ENCODE peak calls at places on chromosomes 2 and 18, in seven cellular contexts. One of them, this sample, is unnamed.

GRCh38 chr2:8564475-8564874 is 117.4 kb upstream of the ID2 start:
- DNase-seq in mucosa of descending colon: no peak
- DNase-seq in IMR-90: no peak
- DNase-seq in adipocyte: no peak
- DNase-seq in tibial artery: no peak
- DNase-seq in cardiac fibroblast: no peak
- DNase-seq in kidney epithelial cell: no peak
- DNase-seq in this sample: no peak

GRCh38 chr18:53792762-53793161 is 431.7 kb downstream of the MBD2 start:
- DNase-seq in mucosa of descending colon: no peak
- DNase-seq in IMR-90: no peak
- DNase-seq in adipocyte: no peak
- DNase-seq in tibial artery: no peak
- DNase-seq in cardiac fibroblast: no peak
- DNase-seq in kidney epithelial cell: no peak
- DNase-seq in this sample: no peak

GRCh38 chr2:172870396-172870795 is 134.8 kb downstream of the RAPGEF4 start:
- DNase-seq in mucosa of descending colon: no peak
- DNase-seq in IMR-90: no peak
- DNase-seq in adipocyte: no peak
- DNase-seq in tibial artery: no peak
- DNase-seq in cardiac fibroblast: no peak
- DNase-seq in kidney epithelial cell: no peak
- DNase-seq in this sample: no peak

GRCh38 chr2:237441605-237442004 is 27.6 kb upstream of the COL6A3 start:
- DNase-seq in mucosa of descending colon: no peak
- DNase-seq in IMR-90: peak
- DNase-seq in adipocyte: peak
- DNase-seq in tibial artery: no peak
- DNase-seq in cardiac fibroblast: peak
- DNase-seq in kidney epithelial cell: no peak
- DNase-seq in this sample: no peak

GRCh38 chr2:96391153-96391827 is 55.7 kb downstream of the NCAPH start:
- DNase-seq in mucosa of descending colon: no peak
- DNase-seq in IMR-90: no peak
- DNase-seq in adipocyte: no peak
- DNase-seq in tibial artery: no peak
- DNase-seq in cardiac fibroblast: no peak
- DNase-seq in kidney epithelial cell: no peak
- DNase-seq in this sample: no peak

GRCh38 chr2:207254526-207255464 is 89.0 kb upstream of the KLF7 start:
- DNase-seq in mucosa of descending colon: no peak
- DNase-seq in IMR-90: peak
- DNase-seq in adipocyte: peak
- DNase-seq in tibial artery: no peak
- DNase-seq in cardiac fibroblast: peak
- DNase-seq in kidney epithelial cell: no peak
- DNase-seq in this sample: no peak

GRCh38 chr2:173305303-173305702 is 49.4 kb upstream of the CDCA7 start:
- DNase-seq in mucosa of descending colon: no peak
- DNase-seq in IMR-90: no peak
- DNase-seq in adipocyte: no peak
- DNase-seq in tibial artery: no peak
- DNase-seq in cardiac fibroblast: no peak
- DNase-seq in kidney epithelial cell: no peak
- DNase-seq in this sample: no peak

GRCh38 chr2:143730155-143730949 is 601.1 kb downstream of the ARHGAP15 start:
- DNase-seq in mucosa of descending colon: no peak
- DNase-seq in IMR-90: peak
- DNase-seq in adipocyte: peak
- DNase-seq in tibial artery: no peak
- DNase-seq in cardiac fibroblast: peak
- DNase-seq in kidney epithelial cell: no peak
- DNase-seq in this sample: peak

GRCh38 chr2:138373993-138374408 is 127.6 kb upstream of the SPOPL start:
- DNase-seq in mucosa of descending colon: no peak
- DNase-seq in IMR-90: peak
- DNase-seq in adipocyte: peak
- DNase-seq in tibial artery: no peak
- DNase-seq in cardiac fibroblast: peak
- DNase-seq in kidney epithelial cell: no peak
- DNase-seq in this sample: no peak

GRCh38 chr18:78659748-78660147 is 319.9 kb upstream of the SALL3 start:
- DNase-seq in mucosa of descending colon: no peak
- DNase-seq in IMR-90: no peak
- DNase-seq in adipocyte: no peak
- DNase-seq in tibial artery: no peak
- DNase-seq in cardiac fibroblast: no peak
- DNase-seq in kidney epithelial cell: no peak
- DNase-seq in this sample: no peak

GRCh38 chr2:178531161-178531560 is 50.9 kb downstream of the PLEKHA3 start:
- DNase-seq in mucosa of descending colon: no peak
- DNase-seq in IMR-90: no peak
- DNase-seq in adipocyte: no peak
- DNase-seq in tibial artery: no peak
- DNase-seq in cardiac fibroblast: no peak
- DNase-seq in kidney epithelial cell: no peak
- DNase-seq in this sample: no peak

GRCh38 chr2:96452054-96452453 is 53.1 kb downstream of the NEURL3 start:
- DNase-seq in mucosa of descending colon: no peak
- DNase-seq in IMR-90: no peak
- DNase-seq in adipocyte: no peak
- DNase-seq in tibial artery: no peak
- DNase-seq in cardiac fibroblast: no peak
- DNase-seq in kidney epithelial cell: no peak
- DNase-seq in this sample: no peak

DNA sequence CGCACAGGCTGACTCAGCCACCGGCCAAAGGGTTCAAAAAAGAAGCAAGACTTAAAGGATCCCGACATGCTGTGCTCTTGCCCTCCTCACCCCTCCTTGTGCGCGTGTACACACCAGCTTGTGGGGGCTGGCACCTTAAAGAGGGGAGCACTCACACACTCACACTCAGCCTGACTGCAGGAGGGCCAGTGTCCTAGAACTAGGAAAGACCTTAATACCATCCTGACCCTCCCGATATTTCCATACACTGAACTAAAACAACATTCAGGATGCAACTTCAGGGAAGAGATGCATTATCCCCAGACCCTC is 5.6 kb downstream of the PKDCC start:
- DNase-seq in mucosa of descending colon: no peak
- DNase-seq in IMR-90: no peak
- DNase-seq in adipocyte: no peak
- DNase-seq in tibial artery: no peak
- DNase-seq in cardiac fibroblast: no peak
- DNase-seq in kidney epithelial cell: no peak
- DNase-seq in this sample: no peak
- H3K4me3 ChIP-seq in mucosa of descending colon: no peak
- H3K4me3 ChIP-seq in IMR-90: no peak
- H3K4me3 ChIP-seq in adipocyte: peak
- H3K4me3 ChIP-seq in tibial artery: peak
- H3K4me3 ChIP-seq in cardiac fibroblast: no peak
- H3K4me3 ChIP-seq in kidney epithelial cell: no peak
- H3K4me3 ChIP-seq in this sample: no peak

GRCh38 chr2:118764855-118765254 is 82.6 kb downstream of the EN1 start:
- DNase-seq in mucosa of descending colon: no peak
- DNase-seq in IMR-90: no peak
- DNase-seq in adipocyte: no peak
- DNase-seq in tibial artery: no peak
- DNase-seq in cardiac fibroblast: no peak
- DNase-seq in kidney epithelial cell: no peak
- DNase-seq in this sample: no peak

GRCh38 chr2:118761791-118762190 is 85.7 kb downstream of the EN1 start:
- DNase-seq in mucosa of descending colon: no peak
- DNase-seq in IMR-90: no peak
- DNase-seq in adipocyte: no peak
- DNase-seq in tibial artery: no peak
- DNase-seq in cardiac fibroblast: no peak
- DNase-seq in kidney epithelial cell: no peak
- DNase-seq in this sample: no peak

DNA sequence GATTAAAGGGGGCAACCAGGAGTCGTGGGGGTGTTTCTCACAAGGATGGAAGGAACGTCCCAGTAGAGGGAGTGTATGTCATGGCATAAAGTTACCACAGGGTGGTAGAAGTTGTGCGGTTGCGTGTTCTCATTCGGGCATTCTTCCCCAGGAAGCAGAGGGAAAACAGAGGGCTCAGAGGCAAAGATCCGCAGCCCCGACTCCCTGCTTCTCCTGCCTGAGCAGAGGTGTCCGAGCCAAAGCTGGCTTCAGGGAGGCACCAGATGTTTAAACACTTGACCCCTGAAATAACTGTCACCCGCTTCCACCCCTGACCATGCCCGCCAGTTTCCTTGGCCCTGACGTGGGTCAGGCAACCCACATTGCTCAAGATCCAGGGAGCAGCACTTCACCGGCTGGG is 83.7 kb downstream of the EN1 start:
- DNase-seq in mucosa of descending colon: no peak
- DNase-seq in IMR-90: no peak
- DNase-seq in adipocyte: no peak
- DNase-seq in tibial artery: no peak
- DNase-seq in cardiac fibroblast: peak
- DNase-seq in kidney epithelial cell: no peak
- DNase-seq in this sample: no peak
- H3K4me3 ChIP-seq in mucosa of descending colon: no peak
- H3K4me3 ChIP-seq in IMR-90: no peak
- H3K4me3 ChIP-seq in adipocyte: no peak
- H3K4me3 ChIP-seq in tibial artery: no peak
- H3K4me3 ChIP-seq in cardiac fibroblast: no peak
- H3K4me3 ChIP-seq in kidney epithelial cell: no peak
- H3K4me3 ChIP-seq in this sample: no peak

GRCh38 chr18:76963951-76964350 is 141.6 kb downstream of the ZNF236 start:
- DNase-seq in mucosa of descending colon: no peak
- DNase-seq in IMR-90: no peak
- DNase-seq in adipocyte: no peak
- DNase-seq in tibial artery: no peak
- DNase-seq in cardiac fibroblast: no peak
- DNase-seq in kidney epithelial cell: no peak
- DNase-seq in this sample: peak

GRCh38 chr18:76972241-76972640 is 149.9 kb downstream of the ZNF236 start:
- DNase-seq in mucosa of descending colon: no peak
- DNase-seq in IMR-90: no peak
- DNase-seq in adipocyte: no peak
- DNase-seq in tibial artery: no peak
- DNase-seq in cardiac fibroblast: no peak
- DNase-seq in kidney epithelial cell: no peak
- DNase-seq in this sample: no peak

GRCh38 chr18:76971149-76971548 is 148.8 kb downstream of the ZNF236 start:
- DNase-seq in mucosa of descending colon: no peak
- DNase-seq in IMR-90: no peak
- DNase-seq in adipocyte: no peak
- DNase-seq in tibial artery: no peak
- DNase-seq in cardiac fibroblast: no peak
- DNase-seq in kidney epithelial cell: no peak
- DNase-seq in this sample: no peak

GRCh38 chr18:76970749-76971148 is 148.4 kb downstream of the ZNF236 start:
- DNase-seq in mucosa of descending colon: no peak
- DNase-seq in IMR-90: no peak
- DNase-seq in adipocyte: no peak
- DNase-seq in tibial artery: no peak
- DNase-seq in cardiac fibroblast: no peak
- DNase-seq in kidney epithelial cell: no peak
- DNase-seq in this sample: no peak

GRCh38 chr18:76968073-76968472 is 145.7 kb downstream of the ZNF236 start:
- DNase-seq in mucosa of descending colon: no peak
- DNase-seq in IMR-90: no peak
- DNase-seq in adipocyte: no peak
- DNase-seq in tibial artery: no peak
- DNase-seq in cardiac fibroblast: no peak
- DNase-seq in kidney epithelial cell: no peak
- DNase-seq in this sample: no peak
- H3K4me3 ChIP-seq in mucosa of descending colon: no peak
- H3K4me3 ChIP-seq in IMR-90: no peak
- H3K4me3 ChIP-seq in adipocyte: no peak
- H3K4me3 ChIP-seq in tibial artery: no peak
- H3K4me3 ChIP-seq in cardiac fibroblast: no peak
- H3K4me3 ChIP-seq in kidney epithelial cell: no peak
- H3K4me3 ChIP-seq in this sample: no peak

DNA sequence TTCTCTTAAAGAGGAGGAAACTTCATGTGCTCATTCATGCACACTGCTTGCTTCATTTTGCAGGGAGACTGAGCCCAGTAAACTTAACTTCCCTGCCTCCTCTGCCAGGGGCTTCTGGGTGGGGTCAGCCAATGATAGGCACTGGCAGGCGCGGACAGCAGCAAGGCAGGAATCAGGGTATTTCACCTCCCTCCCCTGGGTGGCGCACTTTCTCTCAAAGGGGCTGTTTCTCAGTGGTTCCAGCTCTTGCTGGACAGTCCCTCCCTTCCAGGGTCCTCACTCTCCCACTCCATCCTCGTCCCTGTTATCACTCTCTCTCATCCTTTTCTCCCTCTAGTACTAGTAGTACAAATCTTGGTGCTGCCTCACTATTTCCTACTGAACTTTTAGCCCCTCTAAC is 320.5 kb upstream of the ZNF521 start:
- DNase-seq in mucosa of descending colon: no peak
- DNase-seq in IMR-90: no peak
- DNase-seq in adipocyte: no peak
- DNase-seq in tibial artery: no peak
- DNase-seq in cardiac fibroblast: no peak
- DNase-seq in kidney epithelial cell: no peak
- DNase-seq in this sample: no peak
- H3K4me3 ChIP-seq in mucosa of descending colon: no peak
- H3K4me3 ChIP-seq in IMR-90: no peak
- H3K4me3 ChIP-seq in adipocyte: no peak
- H3K4me3 ChIP-seq in tibial artery: no peak
- H3K4me3 ChIP-seq in cardiac fibroblast: no peak
- H3K4me3 ChIP-seq in kidney epithelial cell: no peak
- H3K4me3 ChIP-seq in this sample: no peak

DNA sequence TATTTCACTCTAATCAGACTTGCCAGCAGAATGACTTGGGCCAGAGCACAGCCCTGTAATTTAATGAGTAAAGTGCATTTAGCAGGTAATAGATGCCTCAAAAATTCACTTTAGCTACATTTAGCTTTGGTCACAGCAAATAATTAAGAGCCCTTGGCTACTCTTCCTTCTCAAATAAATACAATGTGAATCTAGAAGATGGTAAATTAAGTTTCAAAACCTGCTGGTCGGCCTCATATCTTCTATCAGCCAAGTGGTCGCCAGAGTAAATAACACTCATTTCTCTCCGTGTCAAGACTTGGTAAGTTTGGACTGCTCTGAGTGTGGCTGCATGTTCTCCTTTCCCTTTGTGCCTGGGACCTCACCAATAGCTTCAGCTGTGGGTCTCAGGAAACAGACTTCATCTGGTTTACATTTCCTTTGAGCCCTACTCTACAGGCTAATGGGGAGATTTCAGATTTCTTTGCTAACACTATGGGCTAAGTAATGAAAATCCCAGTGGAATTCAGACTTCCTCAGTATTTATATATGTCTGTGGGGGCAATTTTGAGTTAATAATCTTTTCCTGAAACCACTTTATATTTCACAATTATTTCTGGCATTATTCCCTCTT is 375.8 kb downstream of the RBM43 start:
- DNase-seq in mucosa of descending colon: no peak
- DNase-seq in IMR-90: no peak
- DNase-seq in adipocyte: no peak
- DNase-seq in tibial artery: no peak
- DNase-seq in cardiac fibroblast: no peak
- DNase-seq in kidney epithelial cell: no peak
- DNase-seq in this sample: no peak
- H3K4me3 ChIP-seq in mucosa of descending colon: no peak
- H3K4me3 ChIP-seq in IMR-90: no peak
- H3K4me3 ChIP-seq in adipocyte: no peak
- H3K4me3 ChIP-seq in tibial artery: no peak
- H3K4me3 ChIP-seq in cardiac fibroblast: no peak
- H3K4me3 ChIP-seq in kidney epithelial cell: no peak
- H3K4me3 ChIP-seq in this sample: no peak

GRCh38 chr2:25851740-25852503 is 26.4 kb downstream of the ASXL2 start:
- DNase-seq in mucosa of descending colon: no peak
- DNase-seq in IMR-90: peak
- DNase-seq in adipocyte: peak
- DNase-seq in tibial artery: no peak
- DNase-seq in cardiac fibroblast: peak
- DNase-seq in kidney epithelial cell: peak
- DNase-seq in this sample: peak
- H3K4me3 ChIP-seq in mucosa of descending colon: no peak
- H3K4me3 ChIP-seq in IMR-90: no peak
- H3K4me3 ChIP-seq in adipocyte: peak
- H3K4me3 ChIP-seq in tibial artery: no peak
- H3K4me3 ChIP-seq in cardiac fibroblast: peak
- H3K4me3 ChIP-seq in kidney epithelial cell: no peak
- H3K4me3 ChIP-seq in this sample: peak

This sample was measured in GM12864.